ENCODE peak calls at places on chromosome 15, in ten cellular contexts. B, D, N, M, O, U, Y, K, L and S are unnamed samples.

GRCh38 chr15:75835990-75836952 is 7.0 kb upstream of the UBE2Q2 start:
- DNase-seq in N (no peak), B (no peak), U (no peak), D (no peak), K (no peak), M (no peak), O (no peak), L (no peak), Y (no peak), S (no peak)

GRCh38 chr15:43514241-43515057 is 3.0 kb upstream of the MAP1A start:
- DNase-seq in B (peak), D (peak), L (no peak), O (peak), Y (no peak), M (no peak), N (peak), K (no peak), U (peak), S (no peak)

GRCh38 chr15:70269331-70269911 is 171.7 kb upstream of the TLE3 start:
- DNase-seq in N (no peak), U (no peak), M (no peak), B (no peak), L (no peak), D (no peak), O (no peak), K (no peak), Y (no peak), S (no peak)

GRCh38 chr15:96789999-96790398 is 459.5 kb downstream of the NR2F2 start:
- DNase-seq in D (no peak), B (no peak), N (no peak), O (no peak), L (no peak), Y (no peak), K (no peak), M (no peak), U (no peak), S (no peak)

GRCh38 chr15:44710236-44711088 is 661 bp downstream of the PATL2 start:
- DNase-seq in M (no peak), N (peak), D (no peak), Y (peak), L (no peak), K (no peak), O (peak), B (peak), U (peak), S (peak)

GRCh38 chr15:90264649-90265048 is 823 bp upstream of the NGRN start:
- DNase-seq in D (no peak), B (peak), O (no peak), K (no peak), L (no peak), M (no peak), N (peak), U (no peak), Y (peak), S (no peak)

GRCh38 chr15:64883997-64884511 is 27.6 kb upstream of the ANKDD1A start:
- DNase-seq in B (peak), L (no peak), U (peak), M (peak), Y (peak), K (peak), N (peak), O (peak), D (peak), S (peak)

GRCh38 chr15:41125063-41125669 is 9.1 kb upstream of the INO80 start:
- DNase-seq in K (no peak), Y (no peak), O (no peak), M (no peak), L (no peak), D (no peak), B (no peak), U (no peak), N (peak), S (no peak)

GRCh38 chr15:43483306-43484128 is 9.4 kb downstream of the TP53BP1 start:
- DNase-seq in U (peak), B (no peak), N (peak), O (no peak), L (no peak), K (no peak), Y (no peak), M (no peak), D (peak), S (no peak)

GRCh38 chr15:71526061-71526460 is 284.3 kb upstream of the NR2E3 start:
- DNase-seq in O (no peak), U (peak), B (no peak), K (no peak), Y (no peak), N (no peak), D (peak), M (no peak), L (no peak), S (no peak)

GRCh38 chr15:98683821-98684220 is 35.5 kb downstream of the IGF1R start:
- DNase-seq in U (no peak), D (peak), Y (no peak), B (no peak), N (no peak), O (no peak), L (no peak), K (no peak), M (no peak), S (no peak)

GRCh38 chr15:94844533-94845390 is 613.4 kb downstream of the MCTP2 start:
- DNase-seq in M (no peak), B (peak), L (peak), Y (no peak), K (no peak), U (no peak), O (peak), N (peak), D (peak), S (peak)

GRCh38 chr15:90497912-90498311 is 31.8 kb upstream of the CRTC3 start:
- DNase-seq in K (no peak), M (no peak), U (no peak), Y (no peak), O (no peak), N (no peak), B (peak), L (no peak), D (no peak), S (no peak)

GRCh38 chr15:73127302-73127936 is 75.2 kb downstream of the NEO1 start:
- DNase-seq in M (no peak), N (no peak), L (peak), O (no peak), D (peak), K (peak), U (peak), B (peak), Y (no peak), S (peak)

GRCh38 chr15:69290346-69291164 is 8.2 kb upstream of the PAQR5 start:
- DNase-seq in U (no peak), L (no peak), K (no peak), M (no peak), D (no peak), O (peak), N (no peak), Y (peak), B (peak), S (no peak)

GRCh38 chr15:80473574-80474223 is 69.5 kb downstream of the ARNT2 start:
- DNase-seq in Y (no peak), D (no peak), L (no peak), K (no peak), N (no peak), B (no peak), O (no peak), M (no peak), U (no peak), S (no peak)

GRCh38 chr15:43316007-43316968 is 14.1 kb downstream of the LCMT2 start:
- DNase-seq in D (no peak), N (peak), O (no peak), Y (no peak), U (no peak), B (no peak), M (no peak), K (no peak), L (no peak), S (no peak)

GRCh38 chr15:43229977-43230376 is 9.2 kb upstream of the EPB42 start:
- DNase-seq in Y (no peak), K (no peak), N (no peak), D (no peak), U (no peak), L (no peak), M (no peak), O (no peak), B (no peak), S (no peak)

GRCh38 chr15:83209333-83209732 is 1.7 kb upstream of the HDGFL3 start:
- DNase-seq in B (no peak), K (no peak), Y (no peak), D (peak), L (no peak), M (no peak), O (no peak), U (no peak), N (no peak), S (no peak)

GRCh38 chr15:78208887-78209645 is 25.3 kb downstream of the ACSBG1 start:
- DNase-seq in L (no peak), U (no peak), D (no peak), N (no peak), B (peak), O (no peak), K (no peak), Y (peak), M (no peak), S (no peak)

GRCh38 chr15:51775967-51776816 is 24.8 kb downstream of the TMOD2 start:
- DNase-seq in D (peak), M (peak), B (peak), U (peak), O (peak), Y (peak), K (no peak), L (peak), N (peak), S (peak)

GRCh38 chr15:35000511-35000910 is 12.4 kb upstream of the ZNF770 start:
- DNase-seq in D (no peak), U (peak), M (no peak), O (no peak), N (peak), Y (no peak), L (no peak), K (peak), B (no peak), S (no peak)

GRCh38 chr15:38538328-38539007 is 26.1 kb downstream of the RASGRP1 start:
- DNase-seq in M (no peak), N (no peak), K (no peak), B (no peak), Y (peak), L (no peak), O (no peak), D (no peak), U (no peak), S (no peak)

GRCh38 chr15:29364429-29365078 is 94.9 kb upstream of the NSMCE3 start:
- DNase-seq in M (no peak), Y (no peak), D (no peak), K (peak), O (no peak), N (no peak), B (no peak), L (no peak), U (peak), S (no peak)

GRCh38 chr15:100109486-100110035 is 232.2 kb downstream of the ADAMTS17 start:
- DNase-seq in U (no peak), K (no peak), M (no peak), L (no peak), N (no peak), Y (no peak), D (no peak), O (no peak), B (no peak), S (no peak)

GRCh38 chr15:77616072-77616471 is 16.6 kb downstream of the LINGO1 start:
- DNase-seq in U (no peak), D (no peak), N (no peak), M (no peak), Y (no peak), L (no peak), K (no peak), B (no peak), O (no peak), S (no peak)